ENCODE peak calls at places on chromosome 12, in four cellular contexts. R is breast epithelium, L is MCF 10A, N is CMK. W is an unnamed sample.

GRCh38 chr12:6067152-6067916 is 57.1 kb downstream of the VWF start:
- DNase-seq in R (no peak), L (peak; percentile 62), N (no peak), W (no peak)

GRCh38 chr12:24034894-24035293 is 85.4 kb upstream of the SOX5 start:
- DNase-seq in R (no peak), L (no peak), N (no peak), W (no peak)

GRCh38 chr12:48034835-48035805 is 30.8 kb upstream of the COL2A1 start:
- DNase-seq in R (no peak), L (no peak), N (no peak), W (no peak)

GRCh38 chr12:54159140-54159539 is 29.6 kb downstream of the SMUG1 start:
- DNase-seq in R (no peak), L (no peak), N (no peak), W (no peak)

GRCh38 chr12:47775100-47775911 is 2.3 kb downstream of the SLC48A1 start:
- DNase-seq in R (no peak), L (no peak), N (peak; percentile 64), W (peak; percentile 79)

GRCh38 chr12:94644622-94645021 is 5.7 kb downstream of the TMCC3 start:
- DNase-seq in R (no peak), L (peak; percentile 82), N (no peak), W (no peak)

GRCh38 chr12:70553391-70553859 is 83.8 kb downstream of the PTPRB start:
- DNase-seq in R (no peak), L (no peak), N (no peak), W (no peak)

GRCh38 chr12:11981174-11981733 is 89.5 kb upstream of the BCL2L14 start:
- DNase-seq in R (no peak), L (no peak), N (no peak), W (no peak)

GRCh38 chr12:122421263-122421814 is 1.1 kb downstream of the CLIP1 start:
- DNase-seq in R (no peak), L (peak; percentile 78), N (no peak), W (peak; percentile 13)

GRCh38 chr12:5898874-5899273 is 46.2 kb downstream of the ANO2 start:
- DNase-seq in R (no peak), L (peak; percentile 4), N (no peak), W (no peak)

GRCh38 chr12:2170376-2170775 is 117.6 kb downstream of the CACNA1C start:
- DNase-seq in R (no peak), L (peak; percentile 73), N (no peak), W (no peak)

GRCh38 chr12:109598428-109598854 is 24.8 kb downstream of the MVK start:
- DNase-seq in R (no peak), L (no peak), N (no peak), W (no peak)

GRCh38 chr12:38921025-38921677 is 15.8 kb upstream of the CPNE8 start:
- DNase-seq in R (no peak), L (peak; percentile 84), N (no peak), W (peak; percentile 37)

GRCh38 chr12:25320123-25321006 is 69.6 kb upstream of the KRAS start:
- DNase-seq in R (no peak), L (no peak), N (no peak), W (no peak)

GRCh38 chr12:2561367-2561766 is 233.4 kb upstream of the FKBP4 start:
- DNase-seq in R (no peak), L (peak; percentile 4), N (no peak), W (no peak)

GRCh38 chr12:110745632-110746284 is 3.1 kb upstream of the PPP1CC start:
- DNase-seq in R (no peak), L (no peak), N (no peak), W (no peak)

GRCh38 chr12:109687250-109687649 is 26.4 kb upstream of the FAM222A start:
- DNase-seq in R (no peak), L (no peak), N (no peak), W (no peak)

GRCh38 chr12:58420496-58420895 is 479.1 kb downstream of the ATP23 start:
- DNase-seq in R (no peak), L (peak; percentile 36), N (peak; percentile 18), W (no peak)

GRCh38 chr12:127429556-127429955 is 837.4 kb upstream of the TMEM132C start:
- DNase-seq in R (no peak), L (no peak), N (no peak), W (no peak)